ENCODE peak calls at places on chromosomes 1 and 21, in seven cellular contexts. I is HFF-Myc, D is B cell, S is pancreas, E is sigmoid colon, L is tibial artery, K is body of pancreas. P is an unnamed sample.

GRCh38 chr1:58783090-58783992 is 506 bp downstream of the JUN start:
- DNase-seq in I (no peak), D (no peak), S (peak), E (peak), L (peak), K (peak), P (no peak)

GRCh38 chr1:10793129-10793651 is 3.3 kb downstream of the CASZ1 start:
- DNase-seq in I (no peak), D (no peak), S (no peak), E (no peak), L (no peak), K (no peak), P (no peak)

GRCh38 chr1:15104768-15105167 is 48.8 kb upstream of the TMEM51 start:
- DNase-seq in I (no peak), D (no peak), S (no peak), E (no peak), L (no peak), K (no peak), P (no peak)

GRCh38 chr1:22870201-22870871 is 102.3 kb downstream of the LACTBL1 start:
- DNase-seq in I (no peak), D (no peak), S (peak), E (no peak), L (no peak), K (peak), P (no peak)

GRCh38 chr1:221576268-221576667 is 165.6 kb downstream of the DUSP10 start:
- DNase-seq in I (peak), D (no peak), S (no peak), E (no peak), L (no peak), K (no peak), P (no peak)

GRCh38 chr21:44006017-44006624 is 6.0 kb upstream of the TRAPPC10 start:
- DNase-seq in I (no peak), D (no peak), S (no peak), E (peak), L (peak), K (no peak), P (no peak)

GRCh38 chr21:33268736-33269441 is 2.7 kb downstream of the IL10RB start:
- DNase-seq in I (no peak), D (peak), S (peak), E (no peak), L (no peak), K (peak), P (peak)

GRCh38 chr1:157482174-157482573 is 70.1 kb downstream of the FCRL5 start:
- DNase-seq in I (no peak), D (no peak), S (no peak), E (no peak), L (no peak), K (no peak), P (no peak)

GRCh38 chr21:30793581-30794314 is 19.3 kb downstream of the KRTAP8-1 start:
- DNase-seq in I (no peak), D (no peak), S (no peak), E (no peak), L (no peak), K (no peak), P (no peak)

GRCh38 chr21:43004926-43005325 is 30.6 kb downstream of the PKNOX1 start:
- DNase-seq in I (no peak), D (no peak), S (no peak), E (no peak), L (no peak), K (no peak), P (no peak)

GRCh38 chr1:188889166-188889565 is 1588.5 kb downstream of the BRINP3 start:
- DNase-seq in I (no peak), D (no peak), S (no peak), E (no peak), L (no peak), K (no peak), P (no peak)

GRCh38 chr1:91506071-91506470 is 5.4 kb downstream of the CDC7 start:
- DNase-seq in I (no peak), D (no peak), S (no peak), E (no peak), L (no peak), K (no peak), P (no peak)

GRCh38 chr1:209383422-209383821 is 200.1 kb upstream of the CAMK1G start:
- DNase-seq in I (no peak), D (no peak), S (no peak), E (no peak), L (no peak), K (no peak), P (no peak)

GRCh38 chr21:39694750-39695149 is 50.2 kb upstream of the IGSF5 start:
- DNase-seq in I (no peak), D (no peak), S (no peak), E (no peak), L (no peak), K (no peak), P (no peak)

GRCh38 chr1:115179397-115179835 is 90.1 kb upstream of the TSPAN2 start:
- DNase-seq in I (no peak), D (no peak), S (no peak), E (no peak), L (no peak), K (no peak), P (peak)

GRCh38 chr1:110786802-110787327 is 86.1 kb upstream of the CD53 start:
- DNase-seq in I (no peak), D (no peak), S (no peak), E (no peak), L (no peak), K (no peak), P (no peak)

GRCh38 chr1:39922139-39922757 is 20.5 kb upstream of the MYCL start:
- DNase-seq in I (no peak), D (no peak), S (no peak), E (no peak), L (no peak), K (no peak), P (no peak)

GRCh38 chr1:43582162-43582566 is 51.5 kb downstream of the PTPRF start:
- DNase-seq in I (peak), D (no peak), S (no peak), E (no peak), L (no peak), K (peak), P (peak)

GRCh38 chr1:210669951-210670350 is 341.2 kb downstream of the HHAT start:
- DNase-seq in I (no peak), D (no peak), S (no peak), E (no peak), L (no peak), K (no peak), P (no peak)

GRCh38 chr1:175530981-175531380 is 212.4 kb downstream of the TNR start:
- DNase-seq in I (no peak), D (no peak), S (no peak), E (no peak), L (no peak), K (no peak), P (no peak)

GRCh38 chr1:10635385-10635896 is 160.7 kb downstream of the PEX14 start:
- DNase-seq in I (no peak), D (no peak), S (no peak), E (peak), L (peak), K (no peak), P (no peak)

GRCh38 chr21:42570841-42571387 is 57.3 kb downstream of the SLC37A1 start:
- DNase-seq in I (no peak), D (no peak), S (no peak), E (peak), L (peak), K (peak), P (no peak)

GRCh38 chr1:206708058-206708457 is 23.4 kb downstream of the MAPKAPK2 start:
- DNase-seq in I (no peak), D (no peak), S (no peak), E (peak), L (no peak), K (no peak), P (no peak)

GRCh38 chr1:101738475-101738874 is 258.3 kb downstream of the OLFM3 start:
- DNase-seq in I (no peak), D (no peak), S (no peak), E (no peak), L (no peak), K (no peak), P (no peak)

GRCh38 chr1:119394085-119394484 is 20.9 kb upstream of the HSD3B2 start:
- DNase-seq in I (no peak), D (no peak), S (no peak), E (no peak), L (no peak), K (no peak), P (no peak)

GRCh38 chr1:226973371-226973897 is 33.3 kb downstream of the COQ8A start:
- DNase-seq in I (no peak), D (no peak), S (no peak), E (peak), L (peak), K (peak), P (no peak)

GRCh38 chr1:85427358-85427757 is 37.6 kb downstream of the DDAH1 start:
- DNase-seq in I (no peak), D (no peak), S (no peak), E (no peak), L (no peak), K (no peak), P (no peak)

GRCh38 chr1:213055767-213056166 is 4.7 kb downstream of the RPS6KC1 start:
- DNase-seq in I (no peak), D (no peak), S (no peak), E (no peak), L (no peak), K (no peak), P (no peak)

GRCh38 chr1:213065800-213066199 is 14.8 kb downstream of the RPS6KC1 start:
- DNase-seq in I (no peak), D (no peak), S (no peak), E (no peak), L (no peak), K (no peak), P (no peak)

GRCh38 chr1:213061263-213061662 is 10.2 kb downstream of the RPS6KC1 start:
- DNase-seq in I (no peak), D (no peak), S (no peak), E (no peak), L (no peak), K (no peak), P (no peak)

GRCh38 chr1:213057264-213058059 is 6.4 kb downstream of the RPS6KC1 start:
- DNase-seq in I (no peak), D (no peak), S (no peak), E (no peak), L (no peak), K (no peak), P (no peak)

DNA sequence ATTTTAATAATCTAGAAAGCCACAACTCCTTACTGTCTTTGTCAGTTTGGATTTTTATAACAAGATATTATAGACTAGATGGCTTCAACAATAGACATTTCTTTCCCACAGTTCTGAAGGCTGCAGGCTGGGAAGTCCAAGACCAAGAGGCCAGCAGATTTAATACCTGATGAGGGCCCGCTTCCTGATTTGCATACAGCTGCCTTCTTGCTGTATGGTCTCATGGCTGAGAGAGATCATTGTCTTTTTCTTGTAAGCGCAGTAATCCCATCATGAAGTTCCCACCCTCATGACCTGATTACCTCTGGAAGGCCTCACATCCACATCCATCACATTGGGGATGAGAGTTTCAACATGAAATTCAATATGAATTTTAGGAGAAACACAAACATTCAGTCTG is 9.8 kb downstream of the RPS6KC1 start:
- DNase-seq in I (no peak), D (no peak), S (no peak), E (no peak), L (no peak), K (no peak), P (no peak)
- TF ChIP-seq CTCF in I (no peak), D (no peak), S (no peak), E (no peak), L (no peak), K (no peak), P (no peak)

DNA sequence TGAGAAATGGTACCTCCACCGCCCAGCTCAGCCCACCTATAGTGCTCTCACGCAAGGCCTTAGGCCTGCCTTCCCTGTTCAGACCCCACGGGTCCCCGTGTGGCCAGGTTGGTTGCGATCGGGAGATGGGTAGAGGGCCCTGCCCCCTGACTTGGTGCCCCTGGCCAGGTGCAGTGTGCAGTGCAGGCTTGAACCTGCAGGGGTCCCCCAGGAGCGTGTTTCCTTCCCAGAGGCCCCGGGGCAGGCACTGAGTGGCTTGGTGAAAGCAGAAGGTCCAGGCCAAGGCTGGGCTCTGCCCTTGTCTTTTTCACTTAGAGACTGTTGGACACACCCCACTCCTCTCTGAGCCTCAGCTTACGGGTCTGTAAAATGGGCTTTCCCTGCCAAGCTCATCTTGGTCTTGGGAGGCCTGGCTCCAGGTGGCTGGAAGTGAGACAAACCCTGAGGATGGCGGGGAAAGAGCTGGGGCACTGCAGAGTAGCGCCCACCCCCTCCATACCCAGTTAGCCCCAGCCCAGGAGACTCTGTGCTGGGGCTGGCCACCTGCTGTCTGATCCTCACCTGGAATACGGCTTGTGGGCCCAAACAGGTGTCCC is 9.3 kb upstream of the HES5 start:
- DNase-seq in I (no peak), D (no peak), S (no peak), E (no peak), L (no peak), K (no peak), P (no peak)
- TF ChIP-seq CTCF in I (peak), D (peak), S (peak), E (no peak), L (no peak), K (peak), P (peak)

GRCh38 chr1:151255381-151255780 is 847 bp downstream of the PSMD4 start:
- DNase-seq in I (no peak), D (no peak), S (no peak), E (no peak), L (no peak), K (no peak), P (no peak)
- TF ChIP-seq CTCF in I (no peak), D (no peak), S (no peak), E (no peak), L (no peak), K (no peak), P (no peak)

DNA sequence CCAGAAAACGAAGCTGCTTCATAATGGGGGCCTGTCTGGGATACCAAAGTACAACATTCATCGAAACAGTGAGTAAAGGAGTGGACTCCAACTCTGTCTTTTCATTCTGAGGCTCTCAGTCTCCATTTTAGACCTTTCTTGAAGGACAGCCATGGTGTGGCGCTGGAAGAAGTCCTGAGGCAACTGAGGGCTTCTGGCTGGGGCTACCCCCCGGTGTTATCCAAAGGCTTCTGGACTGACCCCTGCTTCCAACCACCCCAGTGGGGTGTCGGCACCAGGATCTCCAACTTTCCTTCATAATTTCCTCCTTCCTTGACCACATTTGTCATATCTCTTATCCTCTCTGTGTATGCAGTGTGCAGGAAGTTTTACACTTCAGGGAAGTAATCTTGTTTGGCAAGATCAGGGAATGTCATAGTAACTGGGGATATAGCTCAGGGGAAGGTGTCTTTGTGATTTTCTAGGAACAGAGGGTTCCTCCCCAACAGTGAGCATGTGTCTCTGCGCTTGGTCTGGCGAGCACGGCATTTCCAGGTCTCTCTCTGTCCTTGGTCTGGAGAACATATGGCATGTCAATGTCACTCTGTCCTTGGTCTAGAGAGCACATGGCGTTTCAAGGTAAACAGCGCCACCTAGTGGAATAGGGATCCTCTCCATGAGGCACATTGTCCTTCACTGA is 19.4 kb upstream of the BSDC1 start:
- DNase-seq in I (peak), D (peak), S (peak), E (peak), L (peak), K (peak), P (peak)
- TF ChIP-seq CTCF in I (peak), D (peak), S (peak), E (peak), L (peak), K (peak), P (peak)

DNA sequence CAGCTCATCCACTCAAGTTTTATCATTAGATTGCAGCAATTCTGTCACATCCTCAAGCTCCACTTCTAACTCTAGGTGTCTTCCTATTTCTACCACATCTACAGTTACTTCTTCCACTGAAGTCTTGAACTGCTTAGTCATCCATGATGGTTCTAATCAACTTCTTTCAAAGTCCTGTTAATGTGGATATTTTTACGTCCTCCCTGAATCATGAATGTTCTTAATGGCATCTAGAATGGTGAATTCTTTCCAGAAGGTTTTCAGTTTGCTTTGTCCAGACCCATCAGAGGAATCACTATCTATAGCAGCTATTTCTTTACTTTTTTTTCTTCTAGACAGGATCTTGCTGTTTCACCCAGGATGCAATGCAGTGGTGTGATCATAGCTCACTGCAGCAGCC is 78.0 kb upstream of the RNPC3 start:
- DNase-seq in I (no peak), D (no peak), S (no peak), E (no peak), L (no peak), K (no peak), P (no peak)
- TF ChIP-seq CTCF in I (no peak), D (no peak), S (no peak), E (no peak), L (no peak), K (no peak), P (no peak)